ENCODE peak calls at places on chromosome 14, in nine cellular contexts. D is GM23338, V is sigmoid colon, E is suprapubic skin, Q is HL-60, W is spleen, F is SK-N-SH, P is HepG2, J is breast epithelium. L is an unnamed sample.

GRCh38 chr14:61322799-61323290 is 1.5 kb downstream of the PRKCH start:
- DNase-seq in D (peak; percentile 15), V (no peak), E (no peak), Q (no peak), W (no peak), F (peak; percentile 27), P (no peak), J (no peak), L (no peak)

GRCh38 chr14:33412450-33412849 is 473.8 kb downstream of the NPAS3 start:
- DNase-seq in D (no peak), V (no peak), E (no peak), Q (no peak), W (no peak), F (no peak), P (no peak), J (no peak), L (no peak)

GRCh38 chr14:60632777-60633176 is 16.5 kb downstream of the SIX1 start:
- DNase-seq in D (no peak), V (no peak), E (no peak), Q (no peak), W (no peak), F (no peak), P (no peak), J (no peak), L (no peak)

GRCh38 chr14:90397401-90398314 is 829 bp downstream of the CALM1 start:
- DNase-seq in D (peak; percentile 56), V (peak; percentile 81), E (peak; percentile 85), Q (peak; percentile 63), W (peak; percentile 94), F (peak; percentile 86), P (peak; percentile 34), J (peak; percentile 54), L (peak; percentile 51)

GRCh38 chr14:104044016-104044415 is 41.5 kb upstream of the ASPG start:
- DNase-seq in D (no peak), V (no peak), E (no peak), Q (no peak), W (no peak), F (no peak), P (no peak), J (no peak), L (no peak)

GRCh38 chr14:51093371-51094281 is 1.3 kb downstream of the TRIM9 start:
- DNase-seq in D (peak; percentile 78), V (peak; percentile 70), E (peak; percentile 67), Q (no peak), W (peak; percentile 84), F (peak; percentile 80), P (no peak), J (no peak), L (no peak)

GRCh38 chr14:103088921-103089320 is 4.9 kb downstream of the LBHD2 start:
- DNase-seq in D (no peak), V (no peak), E (no peak), Q (no peak), W (no peak), F (no peak), P (no peak), J (no peak), L (no peak)

GRCh38 chr14:78448483-78449094 is 278.4 kb downstream of the NRXN3 start:
- DNase-seq in D (peak; percentile 81), V (no peak), E (no peak), Q (no peak), W (no peak), F (peak; percentile 61), P (peak; percentile 15), J (no peak), L (peak; percentile 53)

GRCh38 chr14:24145700-24146621 is at the start of gene PSME2:
- DNase-seq in D (no peak), V (no peak), E (no peak), Q (no peak), W (no peak), F (no peak), P (no peak), J (no peak), L (no peak)

GRCh38 chr14:86221755-86222154 is 691.8 kb downstream of the FLRT2 start:
- DNase-seq in D (peak; percentile 15), V (no peak), E (no peak), Q (no peak), W (no peak), F (no peak), P (no peak), J (no peak), L (no peak)

GRCh38 chr14:33530358-33530757 is 420.5 kb downstream of the EGLN3 start:
- DNase-seq in D (no peak), V (no peak), E (no peak), Q (no peak), W (no peak), F (no peak), P (no peak), J (no peak), L (no peak)

GRCh38 chr14:96253140-96253539 is 2.9 kb upstream of the BDKRB1 start:
- DNase-seq in D (no peak), V (peak; percentile 82), E (no peak), Q (no peak), W (no peak), F (no peak), P (no peak), J (no peak), L (no peak)

GRCh38 chr14:32896979-32897723 is 41.5 kb upstream of the NPAS3 start:
- DNase-seq in D (no peak), V (no peak), E (no peak), Q (no peak), W (no peak), F (no peak), P (peak; percentile 25), J (no peak), L (no peak)

GRCh38 chr14:63877594-63877993 is 24.8 kb downstream of the SYNE2 start:
- DNase-seq in D (no peak), V (no peak), E (no peak), Q (no peak), W (no peak), F (no peak), P (no peak), J (no peak), L (no peak)

GRCh38 chr14:77040995-77041744 is 12.7 kb upstream of the IRF2BPL start:
- DNase-seq in D (peak; percentile 54), V (peak; percentile 74), E (no peak), Q (no peak), W (no peak), F (no peak), P (no peak), J (no peak), L (no peak)

GRCh38 chr14:64119535-64119934 is 174.6 kb downstream of the ESR2 start:
- DNase-seq in D (no peak), V (no peak), E (no peak), Q (no peak), W (no peak), F (no peak), P (no peak), J (no peak), L (no peak)

GRCh38 chr14:92520102-92520651 is 6.6 kb downstream of the RIN3 start:
- DNase-seq in D (no peak), V (peak; percentile 43), E (no peak), Q (no peak), W (peak; percentile 83), F (no peak), P (no peak), J (no peak), L (no peak)

GRCh38 chr14:24071144-24071697 is at the start of gene CPNE6:
- DNase-seq in D (no peak), V (no peak), E (no peak), Q (no peak), W (peak; percentile 62), F (no peak), P (no peak), J (no peak), L (no peak)

GRCh38 chr14:21350539-21350938 is 33.3 kb downstream of the SUPT16H start:
- DNase-seq in D (no peak), V (no peak), E (no peak), Q (no peak), W (no peak), F (no peak), P (no peak), J (no peak), L (no peak)

GRCh38 chr14:84006643-84007137 is 1523.3 kb upstream of the FLRT2 start:
- DNase-seq in D (peak; percentile 33), V (no peak), E (no peak), Q (no peak), W (no peak), F (no peak), P (no peak), J (no peak), L (no peak)
- H3K27ac ChIP-seq in D (no peak overlapping the region), V (no peak overlapping the region), E (no peak overlapping the region), Q (no peak overlapping the region), W (no peak overlapping the region), F (no peak overlapping the region), P (no peak overlapping the region), J (no peak overlapping the region), L (no peak overlapping the region)

GRCh38 chr14:74667758-74668157 is 45.1 kb downstream of the AREL1 start:
- DNase-seq in D (no peak), V (no peak), E (no peak), Q (no peak), W (no peak), F (no peak), P (no peak), J (no peak), L (no peak)
- TF ChIP-seq POLR2AphosphoS5 in D (no peak), V (no peak), E (no peak), Q (no peak), W (no peak), F (no peak), P (no peak), J (no peak), L (no peak)

GRCh38 chr14:69077841-69078240 is 75.1 kb downstream of the DCAF5 start:
- DNase-seq in D (no peak), V (no peak), E (no peak), Q (no peak), W (no peak), F (no peak), P (no peak), J (no peak), L (no peak)
- H3K27ac ChIP-seq in D (no peak overlapping the region), V (peak overlapping the region; percentile 83), E (no peak overlapping the region), Q (no peak overlapping the region), W (peak overlapping the region; percentile 60), F (peak overlapping the region; percentile 96), P (no peak overlapping the region), J (peak overlapping the region; percentile 78), L (peak overlapping the region; percentile 74)

GRCh38 chr14:68908201-68908600 is 70.9 kb downstream of the ACTN1 start:
- DNase-seq in D (no peak), V (peak; percentile 72), E (no peak), Q (no peak), W (no peak), F (no peak), P (no peak), J (no peak), L (no peak)

GRCh38 chr14:68910540-68910939 is 68.6 kb downstream of the ACTN1 start:
- DNase-seq in D (no peak), V (no peak), E (no peak), Q (no peak), W (no peak), F (no peak), P (no peak), J (no peak), L (no peak)

GRCh38 chr14:68911594-68912227 is 67.4 kb downstream of the ACTN1 start:
- DNase-seq in D (peak; percentile 97), V (peak; percentile 91), E (peak; percentile 86), Q (peak; percentile 26), W (peak; percentile 87), F (peak; percentile 92), P (peak; percentile 74), J (peak; percentile 70), L (peak; percentile 78)

GRCh38 chr14:68906439-68906838 is 72.7 kb downstream of the ACTN1 start:
- DNase-seq in D (no peak), V (no peak), E (no peak), Q (no peak), W (no peak), F (no peak), P (no peak), J (no peak), L (no peak)

GRCh38 chr14:68908860-68909259 is 70.2 kb downstream of the ACTN1 start:
- DNase-seq in D (no peak), V (no peak), E (no peak), Q (no peak), W (no peak), F (no peak), P (no peak), J (no peak), L (no peak)
- TF ChIP-seq POLR2AphosphoS5 in D (no peak), V (peak; percentile 73), E (no peak), Q (no peak), W (peak; percentile 9), F (no peak), P (no peak), J (no peak), L (no peak)

L was measured in stomach.